ENCODE peak calls at places on chromosomes 4 and X, in five cellular contexts. X, K, R, B and H are unnamed samples.

GRCh38 chr4:128358903-128359260 is 71.3 kb upstream of the PGRMC2 start:
- DNase-seq in X (no peak), K (no peak), R (no peak), B (no peak), H (no peak)

GRCh38 chrX:40734956-40735317 is 405 bp downstream of the MED14 start:
- DNase-seq in X (peak), K (no peak), R (peak), B (no peak), H (peak)

GRCh38 chrX:9858080-9858479 is 71.9 kb downstream of the SHROOM2 start:
- DNase-seq in X (no peak), K (no peak), R (no peak), B (no peak), H (no peak)

GRCh38 chr4:140141196-140141845 is 12.7 kb downstream of the MAML3 start:
- DNase-seq in X (no peak), K (no peak), R (no peak), B (peak), H (peak)

GRCh38 chr4:142379277-142380051 is 466.6 kb downstream of the INPP4B start:
- DNase-seq in X (no peak), K (peak), R (no peak), B (no peak), H (peak)

GRCh38 chr4:86942185-86942666 is 7.4 kb downstream of the AFF1 start:
- DNase-seq in X (no peak), K (no peak), R (no peak), B (no peak), H (peak)

GRCh38 chr4:15928883-15929282 is 9.7 kb downstream of the FGFBP1 start:
- DNase-seq in X (no peak), K (no peak), R (peak), B (no peak), H (no peak)

GRCh38 chrX:24294619-24295018 is 19.2 kb downstream of the SUPT20HL2 start:
- DNase-seq in X (no peak), K (no peak), R (peak), B (no peak), H (peak)

GRCh38 chr4:170497729-170498128 is 408.0 kb upstream of the AADAT start:
- DNase-seq in X (no peak), K (no peak), R (no peak), B (no peak), H (peak)

GRCh38 chr4:78654809-78655208 is 103.2 kb downstream of the ANXA3 start:
- DNase-seq in X (no peak), K (peak), R (no peak), B (no peak), H (no peak)

GRCh38 chr4:94014484-94015136 is 186.1 kb downstream of the ATOH1 start:
- DNase-seq in X (no peak), K (no peak), R (no peak), B (no peak), H (no peak)

GRCh38 chr4:111879539-111879938 is 265.7 kb upstream of the FAM241A start:
- DNase-seq in X (no peak), K (no peak), R (peak), B (no peak), H (no peak)

GRCh38 chr4:168615294-168615693 is 118.4 kb downstream of the PALLD start:
- DNase-seq in X (no peak), K (no peak), R (no peak), B (no peak), H (no peak)

GRCh38 chrX:118459494-118459893 is 36.1 kb upstream of the DOCK11 start:
- DNase-seq in X (no peak), K (no peak), R (peak), B (peak), H (peak)

GRCh38 chr4:177001271-177002175 is 208.8 kb upstream of the VEGFC start:
- DNase-seq in X (no peak), K (no peak), R (no peak), B (no peak), H (peak)

GRCh38 chr4:26020083-26020668 is 106.2 kb downstream of the SMIM20 start:
- DNase-seq in X (no peak), K (peak), R (no peak), B (no peak), H (peak)

GRCh38 chrX:3124041-3124440 is 82.8 kb downstream of the ARSF start:
- DNase-seq in X (no peak), K (no peak), R (no peak), B (no peak), H (no peak)

GRCh38 chr4:25628441-25628840 is 27.2 kb upstream of the SLC34A2 start:
- DNase-seq in X (no peak), K (no peak), R (no peak), B (no peak), H (no peak)

GRCh38 chr4:77037736-77038135 is 38.1 kb downstream of the CCNI start:
- DNase-seq in X (no peak), K (no peak), R (no peak), B (no peak), H (no peak)

GRCh38 chr4:67201334-67201733 is 344.0 kb downstream of the CENPC start:
- DNase-seq in X (no peak), K (no peak), R (no peak), B (no peak), H (no peak)

GRCh38 chrX:39936886-39937770 is 160.6 kb downstream of the BCOR start:
- DNase-seq in X (no peak), K (no peak), R (peak), B (no peak), H (no peak)

GRCh38 chr4:55884093-55884850 is 30.8 kb downstream of the EXOC1 start:
- DNase-seq in X (no peak), K (no peak), R (no peak), B (no peak), H (no peak)

GRCh38 chr4:146507607-146508006 is 14.1 kb downstream of the SLC10A7 start:
- DNase-seq in X (no peak), K (no peak), R (no peak), B (no peak), H (no peak)

GRCh38 chr4:169397762-169398161 is 127.0 kb upstream of the SH3RF1 start:
- DNase-seq in X (no peak), K (no peak), R (no peak), B (peak), H (peak)

GRCh38 chr4:175277816-175278215 is 359.7 kb downstream of the ADAM29 start:
- DNase-seq in X (no peak), K (no peak), R (no peak), B (no peak), H (peak)

GRCh38 chr4:165517216-165517615 is 138.4 kb downstream of the CPE start:
- DNase-seq in X (no peak), K (no peak), R (no peak), B (no peak), H (no peak)

GRCh38 chrX:18026171-18026570 is 165.1 kb upstream of the RAI2 start:
- DNase-seq in X (no peak), K (no peak), R (no peak), B (no peak), H (peak)